ENCODE peak calls at places on chromosomes 1 and 21, in eight cellular contexts. L is stomach, T is IMR-90, D is HFF-Myc, Z is fibroblast of mammary gland, Y is Calu3, B is esophagus squamous epithelium, W is BE2C. X is an unnamed sample.

GRCh38 chr21:44443291-44443890 is 11.9 kb upstream of the LRRC3 start:
- DNase-seq in L (no peak), T (no peak), D (no peak), Z (no peak), Y (no peak), B (no peak), W (peak; percentile 5), X (no peak)

GRCh38 chr1:162629651-162630050 is 2.6 kb upstream of the DDR2 start:
- DNase-seq in L (no peak), T (peak; percentile 81), D (peak; percentile 54), Z (peak; percentile 90), Y (no peak), B (no peak), W (no peak), X (no peak)

GRCh38 chr21:23162213-23162946 is 2164.2 kb downstream of the NCAM2 start:
- DNase-seq in L (no peak), T (no peak), D (no peak), Z (no peak), Y (no peak), B (no peak), W (no peak), X (no peak)

GRCh38 chr1:94884101-94884875 is 42.6 kb downstream of the CNN3 start:
- DNase-seq in L (peak; percentile 34), T (peak; percentile 76), D (peak; percentile 93), Z (peak; percentile 73), Y (no peak), B (no peak), W (no peak), X (peak; percentile 57)

GRCh38 chr21:33441489-33442477 is 38.0 kb downstream of the TMEM50B start:
- DNase-seq in L (no peak), T (peak; percentile 94), D (peak; percentile 58), Z (peak; percentile 83), Y (no peak), B (no peak), W (peak; percentile 44), X (peak; percentile 16)

GRCh38 chr1:65955071-65955470 is 162.4 kb downstream of the PDE4B start:
- DNase-seq in L (no peak), T (no peak), D (no peak), Z (no peak), Y (peak; percentile 12), B (no peak), W (no peak), X (no peak)

GRCh38 chr1:52259886-52260285 is 106.1 kb downstream of the CC2D1B start:
- DNase-seq in L (no peak), T (peak; percentile 16), D (no peak), Z (no peak), Y (no peak), B (no peak), W (no peak), X (no peak)

GRCh38 chr1:154222518-154222917 is 1.8 kb downstream of the UBAP2L start:
- DNase-seq in L (no peak), T (no peak), D (no peak), Z (no peak), Y (no peak), B (no peak), W (no peak), X (no peak)

DNA sequence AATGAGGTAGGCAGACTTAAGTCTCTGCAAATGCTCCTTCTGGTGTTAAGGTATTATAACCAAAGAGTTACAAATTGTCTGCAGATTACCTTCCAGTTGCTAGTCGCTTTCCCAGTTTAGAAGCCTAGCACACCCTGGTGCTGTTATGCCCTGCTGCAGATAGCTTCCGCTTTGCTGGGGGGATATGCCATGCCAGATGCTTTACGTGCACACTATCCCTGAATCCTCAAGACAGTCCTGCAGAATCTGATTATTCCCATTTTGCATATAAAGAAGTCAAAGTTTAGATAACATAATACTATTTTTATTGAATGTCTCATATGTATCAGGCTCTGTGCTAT is 166.5 kb downstream of the DHRS3 start:
- DNase-seq in L (no peak), T (no peak), D (no peak), Z (no peak), Y (no peak), B (no peak), W (no peak), X (no peak)
- TF ChIP-seq CTCF in L (no peak), T (no peak), D (no peak), Z (no peak), Y (no peak), B (no peak), W (no peak), X (no peak)

GRCh38 chr1:89085781-89086180 is 20.8 kb upstream of the GBP1 start:
- DNase-seq in L (peak; percentile 38), T (peak; percentile 56), D (no peak), Z (no peak), Y (no peak), B (no peak), W (peak; percentile 49), X (no peak)

GRCh38 chr1:89081005-89081404 is 16.0 kb upstream of the GBP1 start:
- DNase-seq in L (no peak), T (no peak), D (no peak), Z (no peak), Y (no peak), B (no peak), W (no peak), X (no peak)
- TF ChIP-seq CTCF in L (no peak), T (no peak), D (no peak), Z (no peak), Y (no peak), B (no peak), W (no peak), X (no peak)

DNA sequence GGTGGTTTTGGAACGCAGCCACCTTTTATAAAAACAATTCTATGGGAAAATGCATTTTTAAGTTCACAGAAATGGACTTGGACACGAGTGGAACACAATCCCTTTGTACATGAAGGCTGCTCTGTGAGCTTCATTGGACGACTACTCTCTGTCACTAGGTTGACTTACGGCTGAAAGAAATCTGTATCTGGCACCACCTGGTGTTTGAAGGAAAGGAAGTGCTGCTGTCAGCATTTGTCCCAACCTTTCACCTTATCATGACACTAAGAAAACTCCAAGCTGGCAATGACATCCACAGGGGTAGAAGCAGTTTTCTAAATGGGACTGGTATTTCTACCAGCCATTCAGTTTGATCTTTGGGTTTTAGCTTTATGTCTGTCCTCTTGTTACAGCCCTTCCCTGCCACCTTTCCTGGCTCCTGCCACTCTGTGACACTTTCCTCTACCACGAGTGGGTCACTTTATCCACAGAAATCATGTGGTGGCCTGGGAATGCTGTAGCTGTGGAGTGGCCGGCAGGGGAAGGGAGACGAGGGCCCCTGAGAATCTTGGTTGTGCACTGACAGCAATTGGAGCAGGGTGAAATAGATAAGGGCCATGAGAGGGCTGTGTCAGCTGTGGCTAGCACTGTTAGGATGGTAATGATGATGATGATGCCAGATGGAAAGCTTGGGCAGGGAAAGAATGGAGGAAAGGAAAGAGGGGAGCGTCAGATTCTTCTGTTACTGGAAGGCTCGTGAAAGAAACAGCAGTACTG is 85.2 kb downstream of the TBX19 start:
- DNase-seq in L (no peak), T (no peak), D (no peak), Z (no peak), Y (no peak), B (no peak), W (peak; percentile 10), X (no peak)
- TF ChIP-seq CTCF in L (no peak), T (no peak), D (no peak), Z (no peak), Y (no peak), B (no peak), W (peak; percentile 51), X (no peak)

DNA sequence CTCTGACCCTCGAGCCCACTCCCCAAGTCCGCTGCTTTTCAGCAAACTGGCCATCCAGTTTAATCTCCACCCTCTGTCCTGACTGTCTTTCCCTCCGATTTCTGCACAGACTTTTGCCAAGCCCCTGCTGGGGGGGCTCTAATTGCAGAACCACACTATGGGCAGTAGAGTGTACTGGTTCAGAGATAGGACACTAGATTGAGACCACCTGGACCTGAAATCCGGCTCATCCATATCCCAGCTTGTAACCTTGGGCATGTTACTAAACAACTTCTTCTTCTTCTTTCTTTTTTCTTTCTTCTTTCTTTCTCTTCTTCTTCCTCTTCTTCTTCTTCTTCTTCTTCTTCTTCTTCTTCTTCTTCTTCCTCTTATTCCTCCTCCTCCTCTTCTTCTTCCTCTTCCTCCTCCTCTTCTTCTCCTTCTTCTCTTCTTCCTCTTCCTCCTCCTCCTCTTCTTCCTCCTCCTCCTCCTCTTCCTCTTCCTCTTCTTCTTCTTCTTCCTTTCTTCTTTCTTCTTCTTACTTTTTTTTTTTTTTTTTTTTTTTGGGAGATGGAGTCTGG is 7.7 kb downstream of the LRRC71 start:
- DNase-seq in L (no peak), T (no peak), D (no peak), Z (no peak), Y (no peak), B (no peak), W (no peak), X (no peak)
- TF ChIP-seq CTCF in L (no peak), T (no peak), D (no peak), Z (no peak), Y (peak; percentile 4), B (no peak), W (no peak), X (peak; percentile 7)

DNA sequence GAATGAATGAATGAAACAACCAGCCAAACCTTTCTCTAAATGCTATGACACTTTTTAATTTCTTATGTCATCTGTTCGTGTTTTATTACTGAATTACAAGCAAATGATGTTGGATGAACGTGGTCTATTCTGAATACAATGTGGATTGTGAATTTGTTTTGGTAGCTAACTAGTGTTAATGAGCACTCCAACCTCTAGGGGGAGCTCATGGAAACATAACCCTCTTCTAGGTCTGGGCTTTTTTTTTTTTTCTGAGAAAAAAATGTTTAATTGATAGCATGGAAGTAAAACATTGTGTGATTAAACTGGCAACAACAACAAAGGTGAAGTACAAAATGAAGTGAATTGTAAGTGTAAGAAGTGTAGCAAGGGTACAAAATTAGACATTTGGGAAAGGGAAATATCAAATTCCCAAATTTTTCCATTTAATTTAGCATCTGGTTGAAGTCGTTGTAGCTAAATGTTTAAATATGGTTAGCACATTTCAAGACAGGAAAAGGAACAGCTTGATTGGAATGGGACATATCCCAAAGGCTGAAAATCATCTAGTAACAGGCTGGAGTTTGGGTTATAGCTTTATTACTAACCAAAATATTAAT is 42.6 kb upstream of the PTGS2 start:
- DNase-seq in L (no peak), T (peak; percentile 52), D (peak; percentile 42), Z (peak; percentile 59), Y (peak; percentile 58), B (no peak), W (peak; percentile 45), X (peak; percentile 9)
- TF ChIP-seq CTCF in L (no peak), T (peak; percentile 57), D (peak; percentile 61), Z (peak; percentile 75), Y (peak; percentile 31), B (peak; percentile 35), W (peak; percentile 77), X (peak; percentile 55)

GRCh38 chr21:38832664-38833063 is 26.9 kb downstream of the ETS2 start:
- DNase-seq in L (no peak), T (no peak), D (no peak), Z (no peak), Y (no peak), B (no peak), W (no peak), X (no peak)
- TF ChIP-seq CTCF in L (no peak), T (no peak), D (no peak), Z (no peak), Y (no peak), B (no peak), W (no peak), X (no peak)

GRCh38 chr1:32753532-32754281 is 51.1 kb upstream of the SYNC start:
- DNase-seq in L (peak; percentile 88), T (peak; percentile 48), D (no peak), Z (peak; percentile 32), Y (peak; percentile 93), B (no peak), W (peak; percentile 85), X (peak; percentile 94)
- TF ChIP-seq CTCF in L (no peak), T (no peak), D (no peak), Z (no peak), Y (no peak), B (no peak), W (no peak), X (no peak)

GRCh38 chr1:111015222-111015621 is 51.5 kb upstream of the LRIF1 start:
- DNase-seq in L (no peak), T (no peak), D (no peak), Z (no peak), Y (no peak), B (no peak), W (no peak), X (no peak)
- TF ChIP-seq CTCF in L (no peak), T (no peak), D (no peak), Z (no peak), Y (no peak), B (no peak), W (no peak), X (no peak)

X was measured in nephron progenitor cell.